ENCODE peak calls at places on chromosomes 12 and 14, in ten cellular contexts. P is nephron progenitor cell, J is tibial artery, H is IMR-90, V is choroid plexus epithelial cell, X is tibial nerve, A is AG04450, G is left ventricle myocardium inferior, K is WERI-Rb-1, E is endothelial cell. W is an unnamed sample.

GRCh38 chr12:67957383-67957782 is 31.9 kb upstream of the IFNG-AS1 start:
- DNase-seq in P (no peak), J (no peak), H (no peak), V (no peak), X (no peak), A (no peak), G (no peak), K (no peak), E (no peak), W (no peak)

GRCh38 chr12:12003609-12004008 is 67.1 kb upstream of the BCL2L14 start:
- DNase-seq in P (no peak), J (no peak), H (no peak), V (no peak), X (no peak), A (no peak), G (no peak), K (no peak), E (no peak), W (no peak)

GRCh38 chr12:91577586-91578539 is 395.2 kb upstream of the DCN start:
- DNase-seq in P (no peak), J (no peak), H (peak; percentile 35), V (peak; percentile 54), X (no peak), A (no peak), G (no peak), K (no peak), E (no peak), W (no peak)

GRCh38 chr12:41967668-41968649 is 176.7 kb downstream of the GXYLT1 start:
- DNase-seq in P (peak; percentile 53), J (no peak), H (no peak), V (peak; percentile 11), X (no peak), A (no peak), G (no peak), K (peak; percentile 88), E (no peak), W (no peak)

GRCh38 chr12:116977465-116978380 is 67.0 kb downstream of the FBXW8 start:
- DNase-seq in P (no peak), J (no peak), H (no peak), V (peak; percentile 12), X (no peak), A (no peak), G (no peak), K (no peak), E (no peak), W (no peak)

GRCh38 chr14:75156901-75157300 is 19.5 kb downstream of the TMED10 start:
- DNase-seq in P (no peak), J (no peak), H (no peak), V (no peak), X (no peak), A (no peak), G (no peak), K (no peak), E (no peak), W (no peak)

GRCh38 chr12:2250797-2251196 is 198.0 kb downstream of the CACNA1C start:
- DNase-seq in P (no peak), J (no peak), H (no peak), V (no peak), X (no peak), A (no peak), G (no peak), K (no peak), E (no peak), W (no peak)

GRCh38 chr12:109544955-109545531 is 28.3 kb downstream of the MMAB start:
- DNase-seq in P (no peak), J (no peak), H (peak; percentile 37), V (no peak), X (no peak), A (no peak), G (no peak), K (no peak), E (no peak), W (no peak)

GRCh38 chr12:114238808-114239207 is 167.1 kb downstream of the TBX5 start:
- DNase-seq in P (no peak), J (no peak), H (no peak), V (peak; percentile 1), X (no peak), A (no peak), G (peak; percentile 45), K (no peak), E (no peak), W (no peak)

GRCh38 chr12:118103231-118103600 is 595 bp downstream of the VSIG10 start:
- DNase-seq in P (peak; percentile 56), J (no peak), H (peak; percentile 7), V (peak; percentile 23), X (no peak), A (no peak), G (no peak), K (peak; percentile 48), E (no peak), W (no peak)

GRCh38 chr12:32512379-32512778 is 113.0 kb downstream of the FGD4 start:
- DNase-seq in P (no peak), J (no peak), H (no peak), V (no peak), X (no peak), A (no peak), G (no peak), K (no peak), E (no peak), W (no peak)

GRCh38 chr12:32508626-32509025 is 109.3 kb downstream of the FGD4 start:
- DNase-seq in P (no peak), J (no peak), H (no peak), V (no peak), X (no peak), A (no peak), G (no peak), K (no peak), E (no peak), W (no peak)

GRCh38 chr12:32507559-32508276 is 108.4 kb downstream of the FGD4 start:
- DNase-seq in P (no peak), J (no peak), H (no peak), V (no peak), X (no peak), A (no peak), G (no peak), K (no peak), E (no peak), W (no peak)

GRCh38 chr12:32512910-32513309 is 113.6 kb downstream of the FGD4 start:
- DNase-seq in P (no peak), J (no peak), H (no peak), V (no peak), X (no peak), A (no peak), G (no peak), K (no peak), E (no peak), W (no peak)

GRCh38 chr12:32509328-32510122 is 110.2 kb downstream of the FGD4 start:
- DNase-seq in P (no peak), J (no peak), H (no peak), V (no peak), X (no peak), A (no peak), G (no peak), K (no peak), E (no peak), W (no peak)
- TF ChIP-seq CTCF in P (no peak), J (no peak), H (no peak), V (no peak), X (no peak), A (no peak), G (no peak), K (no peak), E (no peak), W (no peak)

DNA sequence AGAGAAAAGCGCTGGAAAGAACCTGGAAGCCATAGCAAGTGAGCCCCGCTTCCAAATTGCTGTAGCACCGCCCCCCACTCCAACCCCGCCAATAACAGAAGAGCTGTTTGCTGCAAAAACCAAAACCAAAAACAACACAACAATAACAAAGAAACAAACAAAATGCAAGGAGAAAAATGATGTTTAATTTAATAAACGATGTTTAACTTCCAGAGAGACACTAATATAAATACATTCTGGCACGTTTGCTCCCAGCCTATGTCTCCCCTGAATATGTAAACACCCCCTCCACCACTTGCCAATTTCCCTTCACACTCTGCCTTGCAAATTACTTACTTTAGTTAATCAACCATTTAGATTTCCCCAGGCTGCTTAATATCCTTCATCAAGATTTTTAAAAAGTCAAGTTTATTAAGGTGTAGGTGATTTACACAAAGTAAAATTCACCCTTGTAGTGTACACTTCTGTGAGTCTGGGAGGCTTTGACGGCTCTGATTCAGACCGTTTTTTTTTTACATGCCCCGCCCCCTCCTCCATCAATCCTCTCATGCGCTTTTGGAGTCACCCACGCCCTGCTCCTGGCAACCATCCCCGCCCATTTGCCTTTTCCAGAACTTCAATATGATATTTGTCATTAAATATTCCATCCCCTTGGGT is 482 bp upstream of the IFI27L2 start:
- DNase-seq in P (peak; percentile 45), J (no peak), H (peak; percentile 34), V (peak; percentile 61), X (peak; percentile 48), A (no peak), G (peak; percentile 50), K (peak; percentile 48), E (no peak), W (no peak)
- TF ChIP-seq CTCF in P (no peak), J (no peak), H (no peak), V (no peak), X (no peak), A (no peak), G (no peak), K (no peak), E (no peak), W (no peak)

GRCh38 chr14:33065634-33066033 is 127.0 kb downstream of the NPAS3 start:
- DNase-seq in P (no peak), J (no peak), H (no peak), V (no peak), X (no peak), A (no peak), G (no peak), K (no peak), E (no peak), W (no peak)

GRCh38 chr14:33062476-33062875 is 123.8 kb downstream of the NPAS3 start:
- DNase-seq in P (no peak), J (no peak), H (no peak), V (no peak), X (no peak), A (no peak), G (no peak), K (no peak), E (no peak), W (no peak)

GRCh38 chr14:33063521-33063920 is 124.8 kb downstream of the NPAS3 start:
- DNase-seq in P (no peak), J (no peak), H (no peak), V (no peak), X (no peak), A (no peak), G (no peak), K (no peak), E (no peak), W (no peak)

GRCh38 chr14:33062881-33063280 is 124.2 kb downstream of the NPAS3 start:
- DNase-seq in P (no peak), J (no peak), H (no peak), V (no peak), X (no peak), A (no peak), G (no peak), K (no peak), E (no peak), W (no peak)

GRCh38 chr14:33061667-33062325 is 123.1 kb downstream of the NPAS3 start:
- DNase-seq in P (no peak), J (no peak), H (no peak), V (no peak), X (no peak), A (no peak), G (no peak), K (peak; percentile 18), E (no peak), W (no peak)
- TF ChIP-seq CTCF in P (no peak), J (no peak), H (no peak), V (no peak), X (no peak), A (no peak), G (no peak), K (no peak), E (no peak), W (no peak)

GRCh38 chr14:70563869-70564268 is 29.1 kb upstream of the ADAM20 start:
- DNase-seq in P (no peak), J (no peak), H (no peak), V (no peak), X (no peak), A (no peak), G (peak; percentile 61), K (no peak), E (no peak), W (no peak)
- TF ChIP-seq CTCF in P (no peak), J (no peak), H (no peak), V (no peak), X (no peak), A (no peak), G (no peak), K (no peak), E (no peak), W (no peak)